ENCODE peak calls at places on chromosomes 4 and X, in four cellular contexts. H is prostate gland, M is tibial nerve, L is IMR-90. V is an unnamed sample.

GRCh38 chr4:139815646-139816601 is 150.3 kb downstream of the MGST2 start:
- DNase-seq in L (peak; percentile 90), M (no peak), H (no peak), V (no peak)

GRCh38 chr4:74630551-74630950 is 163.8 kb downstream of the BTC start:
- DNase-seq in M (no peak), L (no peak), H (no peak), V (no peak)

GRCh38 chrX:17380221-17380620 is 5.2 kb downstream of the NHS start:
- DNase-seq in M (no peak), H (no peak), L (no peak), V (no peak)

GRCh38 chr4:647481-647880 is 22.1 kb downstream of the PDE6B start:
- DNase-seq in M (no peak), L (no peak), H (no peak), V (no peak)

GRCh38 chr4:188107931-188108843 is 1.2 kb downstream of the TRIML2 start:
- DNase-seq in H (no peak), M (no peak), L (peak; percentile 49), V (no peak)

GRCh38 chr4:187444061-187444460 is 551.5 kb upstream of the ZFP42 start:
- DNase-seq in H (no peak), L (peak; percentile 34), M (no peak), V (no peak)

GRCh38 chr4:53563824-53564223 is 27.5 kb downstream of the LNX1 start:
- DNase-seq in H (no peak), M (no peak), L (peak; percentile 89), V (no peak)

GRCh38 chrX:70552174-70552704 is 107.6 kb downstream of the DLG3 start:
- DNase-seq in L (no peak), H (no peak), M (no peak), V (no peak)

GRCh38 chr4:21864686-21865085 is 83.9 kb downstream of the KCNIP4 start:
- DNase-seq in H (no peak), M (no peak), L (no peak), V (no peak)

GRCh38 chr4:21869978-21870745 is 78.4 kb downstream of the KCNIP4 start:
- DNase-seq in L (no peak), M (no peak), H (no peak), V (no peak)
- TF ChIP-seq POLR2A in L (no peak), M (no peak), H (no peak), V (no peak)

GRCh38 chr4:153318696-153319320 is 25.7 kb upstream of the MND1 start:
- DNase-seq in L (peak; percentile 54), H (peak; percentile 39), M (no peak), V (no peak)
- TF ChIP-seq CTCF in L (peak; percentile 80), H (peak; percentile 60), M (peak; percentile 69), V (peak; percentile 32)

GRCh38 chrX:24150051-24150790 is 692 bp downstream of the ZFX start:
- DNase-seq in M (peak; percentile 58), L (peak; percentile 92), H (peak; percentile 84), V (peak; percentile 75)
- TF ChIP-seq POLR2A in M (peak; percentile 47), L (peak; percentile 59), H (peak; percentile 34), V (peak; percentile 29)

DNA sequence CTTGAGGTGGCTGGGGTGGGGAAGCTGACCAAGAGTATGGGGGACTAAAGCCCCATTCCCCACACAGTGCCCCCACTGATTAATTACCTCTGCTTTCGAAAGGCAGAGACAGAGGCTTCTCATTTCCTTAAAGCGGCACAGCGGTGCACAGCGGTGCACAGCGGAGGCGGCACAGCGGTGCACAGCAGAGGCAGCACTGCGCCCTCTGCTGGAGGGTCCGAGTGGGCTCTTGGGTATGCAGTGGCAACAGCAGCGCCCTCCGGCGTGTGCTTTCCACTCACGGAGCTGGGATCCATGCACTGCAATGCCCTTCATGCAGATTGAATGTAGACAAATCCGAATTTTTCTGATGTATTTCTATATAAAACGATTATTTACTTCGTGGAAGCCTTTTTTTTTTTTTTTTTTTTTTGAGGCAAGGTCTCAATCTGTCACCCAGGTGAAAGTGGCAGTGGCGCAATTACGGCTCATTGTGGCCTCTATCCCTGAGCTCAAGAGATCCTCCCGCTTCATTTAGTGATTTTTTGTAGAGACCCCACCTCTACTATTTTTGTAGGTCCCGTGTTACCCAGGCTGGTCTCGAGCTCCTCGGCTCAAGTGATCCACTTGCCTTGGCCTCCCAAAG is 19.7 kb upstream of the PRPS2 start:
- DNase-seq in L (peak; percentile 31), H (peak; percentile 7), M (no peak), V (no peak)
- TF ChIP-seq CTCF in L (peak; percentile 75), H (peak; percentile 40), M (no peak), V (no peak)

GRCh38 chrX:154097597-154098541 is at the start of gene MECP2:
- DNase-seq in L (peak; percentile 88), H (peak; percentile 89), M (peak; percentile 84), V (peak; percentile 90)
- TF ChIP-seq POLR2A in L (peak; percentile 38), H (no peak), M (peak; percentile 53), V (no peak)

DNA sequence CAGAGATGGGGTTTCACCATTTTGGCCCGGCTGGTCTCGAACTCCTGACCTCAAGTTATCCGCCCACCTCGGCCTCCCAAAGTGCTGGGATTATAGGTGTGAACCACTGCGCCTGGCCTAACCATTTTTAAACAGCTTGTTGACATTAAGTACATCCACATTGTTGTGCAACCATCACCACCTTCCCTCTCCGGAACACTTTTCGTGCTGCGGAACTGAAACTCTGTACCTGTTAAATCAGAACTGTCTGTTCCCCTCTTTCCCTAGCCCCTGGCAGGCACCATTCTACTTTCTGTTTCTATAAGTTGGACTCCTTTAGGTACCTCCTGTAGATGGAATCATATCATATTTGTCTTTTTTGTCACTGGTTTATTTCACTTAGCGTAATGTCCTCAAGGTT is 9.5 kb downstream of the FHDC1 start:
- DNase-seq in H (no peak), M (no peak), L (no peak), V (no peak)
- TF ChIP-seq CTCF in H (no peak), M (no peak), L (no peak), V (no peak)